ENCODE peak calls at places on chromosomes 7 and 10, in eight cellular contexts. Y is endothelial cell of umbilical vein, K is fibroblast of mammary gland, J is fibroblast of lung, Q is mesothelial cell of epicardium, V is PC-9, M is esophagus muscularis mucosa, U is neural crest cell. W is an unnamed sample.

GRCh38 chr7:27777662-27778061 is 37.7 kb downstream of the TAX1BP1 start:
- DNase-seq in Y (no peak), K (no peak), J (no peak), Q (no peak), V (no peak), M (no peak), U (no peak), W (no peak)

GRCh38 chr7:42831051-42831952 is 80.6 kb downstream of the C7orf25 start:
- DNase-seq in Y (peak), K (peak), J (peak), Q (peak), V (peak), M (no peak), U (peak), W (no peak)

GRCh38 chr7:150404172-150404784 is 25.1 kb downstream of the ZNF775 start:
- DNase-seq in Y (peak), K (peak), J (no peak), Q (no peak), V (no peak), M (no peak), U (no peak), W (peak)

GRCh38 chr10:5198386-5198785 is 1.7 kb downstream of the AKR1C4 start:
- DNase-seq in Y (no peak), K (peak), J (no peak), Q (no peak), V (no peak), M (no peak), U (no peak), W (no peak)

GRCh38 chr10:131475043-131475442 is 163.5 kb upstream of the TCERG1L start:
- DNase-seq in Y (no peak), K (no peak), J (no peak), Q (no peak), V (no peak), M (peak), U (no peak), W (no peak)

GRCh38 chr7:128940494-128941322 is 3.0 kb downstream of the IRF5 start:
- DNase-seq in Y (no peak), K (no peak), J (no peak), Q (no peak), V (no peak), M (no peak), U (no peak), W (peak)

GRCh38 chr10:103618575-103619423 is 125.3 kb downstream of the NEURL1 start:
- DNase-seq in Y (no peak), K (peak), J (peak), Q (no peak), V (no peak), M (no peak), U (no peak), W (no peak)

GRCh38 chr7:89839329-89839728 is 314.9 kb upstream of the STEAP1 start:
- DNase-seq in Y (no peak), K (no peak), J (no peak), Q (no peak), V (no peak), M (no peak), U (no peak), W (no peak)

GRCh38 chr10:3468919-3469638 is 296.5 kb upstream of the PITRM1 start:
- DNase-seq in Y (peak), K (peak), J (peak), Q (no peak), V (peak), M (no peak), U (no peak), W (no peak)

GRCh38 chr10:112793197-112793921 is 156.7 kb upstream of the TCF7L2 start:
- DNase-seq in Y (no peak), K (peak), J (peak), Q (peak), V (no peak), M (no peak), U (no peak), W (no peak)

GRCh38 chr10:86711957-86712708 is 43.8 kb downstream of the LDB3 start:
- DNase-seq in Y (no peak), K (peak), J (peak), Q (peak), V (peak), M (no peak), U (peak), W (peak)

GRCh38 chr7:90736968-90737939 is 141.1 kb downstream of the CDK14 start:
- DNase-seq in Y (no peak), K (no peak), J (no peak), Q (no peak), V (no peak), M (no peak), U (no peak), W (no peak)

GRCh38 chr10:118046491-118047362 is at the start of gene RAB11FIP2:
- DNase-seq in Y (peak), K (peak), J (peak), Q (peak), V (peak), M (peak), U (peak), W (peak)

GRCh38 chr7:155986497-155987160 is 174.4 kb upstream of the SHH start:
- DNase-seq in Y (no peak), K (no peak), J (no peak), Q (peak), V (no peak), M (no peak), U (no peak), W (no peak)

GRCh38 chr10:93126484-93127052 is 52.9 kb downstream of the CYP26A1 start:
- DNase-seq in Y (no peak), K (no peak), J (no peak), Q (no peak), V (no peak), M (no peak), U (no peak), W (no peak)
- TF ChIP-seq CTCF in Y (peak), K (peak), J (peak), Q (no peak), V (peak), M (no peak), U (peak), W (no peak)

DNA sequence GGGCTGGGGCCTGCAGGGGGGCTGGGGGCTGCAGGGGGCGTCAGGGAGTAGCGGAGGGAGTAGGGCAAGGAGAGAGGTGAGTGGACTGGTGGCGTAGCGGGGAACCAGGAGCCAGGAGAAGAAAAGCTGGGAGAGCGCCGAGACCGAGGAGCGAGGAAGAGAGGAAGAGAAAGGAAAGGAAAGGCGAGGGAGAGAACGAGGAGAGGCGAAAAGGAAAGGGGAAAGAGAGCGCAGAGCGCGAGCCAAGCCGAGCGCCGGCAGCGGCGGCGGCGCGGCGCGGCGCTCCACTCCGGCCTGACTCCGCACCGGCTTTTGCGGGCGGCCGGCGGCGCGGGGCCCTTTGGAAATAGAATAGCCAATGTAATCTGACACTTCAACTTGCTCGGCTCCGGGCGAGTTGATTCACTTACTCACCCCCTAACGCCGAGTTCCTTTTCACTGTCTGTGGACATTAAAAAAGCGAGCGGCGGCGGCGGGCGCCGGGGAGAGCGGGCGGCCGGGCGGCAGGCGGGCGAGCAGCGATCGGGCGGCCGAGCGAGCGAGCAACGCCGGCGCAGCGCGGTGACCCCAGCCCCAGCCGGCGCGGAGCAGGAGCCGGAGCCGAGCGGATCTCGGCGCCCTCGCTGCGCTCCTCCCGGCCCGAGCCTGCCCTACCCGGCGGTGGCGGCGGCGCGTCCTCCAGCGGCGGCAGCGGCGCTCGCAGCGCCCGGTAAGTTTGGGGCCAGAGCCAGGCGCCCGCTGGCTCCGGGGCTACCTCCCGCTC is at the start of gene ZMIZ1:
- DNase-seq in Y (peak), K (peak), J (peak), Q (peak), V (peak), M (peak), U (peak), W (peak)
- TF ChIP-seq CTCF in Y (peak), K (no peak), J (no peak), Q (no peak), V (no peak), M (peak), U (peak), W (no peak)

DNA sequence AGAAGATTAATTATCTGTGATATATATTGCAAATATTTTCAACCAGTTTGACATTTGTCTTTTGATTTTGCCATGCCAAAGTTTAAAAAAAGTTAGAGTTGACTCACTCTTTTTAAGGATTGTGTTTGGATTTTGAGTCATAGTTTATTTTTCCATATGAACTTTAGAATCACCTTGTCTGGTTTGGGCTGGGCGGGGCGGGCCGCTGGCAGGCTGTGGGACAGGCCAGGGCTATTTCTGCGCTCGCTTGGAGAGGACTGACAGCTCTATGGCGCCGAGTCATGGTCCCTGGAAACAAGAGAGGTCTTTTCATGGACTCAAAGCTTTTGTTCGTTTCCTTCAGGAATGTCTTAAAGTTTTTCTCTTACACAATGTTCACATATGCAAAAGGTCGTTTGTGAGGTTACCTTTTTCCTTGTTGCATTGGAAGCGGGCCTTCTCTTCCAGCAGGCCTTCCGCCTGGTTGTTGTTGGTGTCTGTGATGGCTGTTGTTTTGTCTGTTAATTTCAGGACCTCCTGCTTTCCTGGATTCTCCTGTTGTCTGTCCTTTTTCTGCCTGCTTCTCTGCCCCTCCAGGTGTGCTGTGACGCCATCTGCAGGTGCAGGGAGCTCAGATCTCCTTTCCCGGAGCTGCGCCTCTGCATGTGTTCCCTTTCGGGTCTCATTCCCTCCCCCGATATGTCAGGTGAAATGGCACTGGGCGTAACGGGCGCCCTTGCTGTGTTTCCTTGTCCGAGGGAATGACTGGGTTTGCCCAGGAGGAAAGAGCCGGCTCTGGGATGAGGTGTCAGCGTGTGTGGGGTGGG is 53.8 kb downstream of the INPP5A start:
- DNase-seq in Y (peak), K (peak), J (peak), Q (no peak), V (peak), M (no peak), U (no peak), W (no peak)
- TF ChIP-seq CTCF in Y (no peak), K (no peak), J (no peak), Q (no peak), V (no peak), M (no peak), U (no peak), W (no peak)

GRCh38 chr10:114110174-114110972 is 63.6 kb downstream of the CCDC186 start:
- DNase-seq in Y (no peak), K (peak), J (no peak), Q (no peak), V (peak), M (no peak), U (no peak), W (no peak)
- TF ChIP-seq CTCF in Y (no peak), K (no peak), J (no peak), Q (no peak), V (peak), M (no peak), U (peak), W (no peak)

GRCh38 chr10:63166742-63167258 is 33.7 kb downstream of the NRBF2 start:
- DNase-seq in Y (peak), K (peak), J (peak), Q (no peak), V (peak), M (no peak), U (peak), W (no peak)
- TF ChIP-seq CTCF in Y (peak), K (peak), J (peak), Q (peak), V (peak), M (peak), U (peak), W (no peak)

DNA sequence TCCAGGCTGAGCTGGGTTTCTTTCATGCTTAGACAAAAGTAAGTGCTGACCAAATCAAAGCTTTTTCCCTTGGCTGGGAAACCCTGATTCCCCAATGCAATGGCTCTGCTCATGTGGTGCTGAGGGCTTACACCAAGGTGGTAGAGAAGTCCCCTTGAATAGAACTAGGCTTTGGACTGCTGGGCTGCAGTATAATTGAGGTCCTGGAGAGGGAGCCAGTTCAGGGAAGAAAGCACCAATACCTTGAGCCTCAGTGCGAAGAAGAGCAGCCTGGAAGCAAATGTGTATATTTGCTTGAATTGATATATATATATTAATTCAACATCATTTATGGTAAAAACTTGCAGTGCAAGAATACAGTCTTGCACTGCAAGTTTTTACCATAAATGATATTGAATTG is 391.1 kb downstream of the RPS24 start:
- DNase-seq in Y (peak), K (peak), J (no peak), Q (no peak), V (no peak), M (no peak), U (no peak), W (no peak)
- TF ChIP-seq CTCF in Y (peak), K (peak), J (peak), Q (no peak), V (peak), M (no peak), U (peak), W (no peak)

GRCh38 chr7:87624628-87625027 is 3.6 kb upstream of the RUNDC3B start:
- DNase-seq in Y (no peak), K (no peak), J (no peak), Q (no peak), V (no peak), M (no peak), U (no peak), W (no peak)
- TF ChIP-seq CTCF in Y (no peak), K (no peak), J (no peak), Q (no peak), V (peak), M (no peak), U (peak), W (no peak)

GRCh38 chr7:139118234-139118802 is 8.8 kb upstream of the ZC3HAV1 start:
- DNase-seq in Y (peak), K (peak), J (peak), Q (no peak), V (peak), M (no peak), U (no peak), W (no peak)
- TF ChIP-seq CTCF in Y (peak), K (no peak), J (no peak), Q (no peak), V (no peak), M (no peak), U (no peak), W (no peak)

GRCh38 chr7:40043164-40043563 is 91.3 kb downstream of the MPLKIP start:
- DNase-seq in Y (no peak), K (no peak), J (no peak), Q (no peak), V (no peak), M (no peak), U (no peak), W (no peak)

DNA sequence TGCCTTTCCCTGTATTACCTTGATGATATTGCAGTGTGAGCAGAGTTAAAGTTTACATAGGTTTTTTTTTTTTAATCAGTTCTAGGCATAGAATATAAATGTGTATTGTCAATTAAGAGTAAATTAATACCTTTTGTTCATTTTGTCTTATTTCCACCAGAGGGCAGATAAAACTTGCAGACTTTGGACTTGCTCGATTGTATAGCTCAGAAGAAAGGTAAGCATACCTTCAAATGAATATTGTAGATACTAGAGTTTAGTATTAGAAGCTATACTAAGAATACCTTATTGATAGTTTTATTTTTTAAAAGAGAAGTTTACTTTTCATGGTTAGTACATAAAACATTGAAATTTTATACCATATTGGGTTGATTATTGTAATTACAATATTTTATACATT is 86.8 kb downstream of the MPLKIP start:
- DNase-seq in Y (no peak), K (no peak), J (no peak), Q (no peak), V (no peak), M (no peak), U (no peak), W (no peak)
- TF ChIP-seq CTCF in Y (no peak), K (peak), J (peak), Q (peak), V (peak), M (no peak), U (peak), W (no peak)